ENCODE peak calls at places on chromosomes 4 and X, in four cellular contexts. G is heart right ventricle, E is PC-9, N is epithelial cell of proximal tubule. U is an unnamed sample.

GRCh38 chr4:141563721-141564120 is 72.7 kb upstream of the IL15 start:
- DNase-seq in G (no peak), E (no peak), N (no peak), U (no peak)

GRCh38 chr4:35364321-35364870 is 879.9 kb downstream of the ARAP2 start:
- DNase-seq in G (no peak), E (no peak), N (no peak), U (no peak)

GRCh38 chr4:109701566-109702399 is 1.5 kb downstream of the CASP6 start:
- DNase-seq in G (no peak), E (no peak), N (no peak), U (no peak)

GRCh38 chrX:140933874-140934655 is 68.3 kb upstream of the SPANXB1 start:
- DNase-seq in G (no peak), E (no peak), N (no peak), U (no peak)

GRCh38 chrX:138037548-138037947 is 471.6 kb downstream of the ZIC3 start:
- DNase-seq in G (no peak), E (no peak), N (no peak), U (no peak)

GRCh38 chr4:157057187-157057586 is 18.8 kb upstream of the GLRB start:
- DNase-seq in G (no peak), E (no peak), N (no peak), U (no peak)

GRCh38 chrX:118271770-118272169 is 74.1 kb upstream of the WDR44 start:
- DNase-seq in G (no peak), E (no peak), N (no peak), U (no peak)

GRCh38 chrX:153763298-153763932 is 634 bp upstream of the PLXNB3 start:
- DNase-seq in G (peak; percentile 2), E (no peak), N (no peak), U (peak; percentile 74)

GRCh38 chr4:35548921-35549320 is 695.4 kb downstream of the ARAP2 start:
- DNase-seq in G (no peak), E (no peak), N (no peak), U (no peak)

GRCh38 chr4:75630174-75630931 is at the start of gene CDKL2:
- DNase-seq in G (peak; percentile 81), E (peak; percentile 83), N (no peak), U (peak; percentile 95)

GRCh38 chr4:44760142-44760898 is 34.0 kb upstream of the GNPDA2 start:
- DNase-seq in G (no peak), E (no peak), N (no peak), U (no peak)

GRCh38 chrX:39214380-39215126 is 413.3 kb downstream of the MID1IP1 start:
- DNase-seq in G (no peak), E (no peak), N (no peak), U (no peak)

GRCh38 chr4:138972956-138973819 is 42.4 kb upstream of the NOCT start:
- DNase-seq in G (no peak), E (no peak), N (no peak), U (no peak)

GRCh38 chr4:65668201-65669007 is 1.9 kb downstream of the EPHA5 start:
- DNase-seq in G (no peak), E (no peak), N (no peak), U (peak; percentile 62)

GRCh38 chr4:185256444-185256843 is 47.0 kb downstream of the SNX25 start:
- DNase-seq in G (no peak), E (peak; percentile 39), N (no peak), U (no peak)

GRCh38 chr4:40702137-40702799 is 47.5 kb upstream of the NSUN7 start:
- DNase-seq in G (no peak), E (no peak), N (no peak), U (no peak)

GRCh38 chr4:40699648-40700047 is 50.1 kb upstream of the NSUN7 start:
- DNase-seq in G (no peak), E (no peak), N (no peak), U (no peak)

GRCh38 chr4:40698733-40699132 is 51.0 kb upstream of the NSUN7 start:
- DNase-seq in G (no peak), E (no peak), N (no peak), U (no peak)

GRCh38 chr4:40702800-40703151 is 47.0 kb upstream of the NSUN7 start:
- DNase-seq in G (no peak), E (peak; percentile 51), N (no peak), U (no peak)

GRCh38 chr4:40704073-40704472 is 45.7 kb upstream of the NSUN7 start:
- DNase-seq in G (no peak), E (no peak), N (no peak), U (no peak)
- H3K4me3 ChIP-seq in G (no peak overlapping the region), E (no peak overlapping the region), N (no peak overlapping the region), U (no peak overlapping the region)

DNA sequence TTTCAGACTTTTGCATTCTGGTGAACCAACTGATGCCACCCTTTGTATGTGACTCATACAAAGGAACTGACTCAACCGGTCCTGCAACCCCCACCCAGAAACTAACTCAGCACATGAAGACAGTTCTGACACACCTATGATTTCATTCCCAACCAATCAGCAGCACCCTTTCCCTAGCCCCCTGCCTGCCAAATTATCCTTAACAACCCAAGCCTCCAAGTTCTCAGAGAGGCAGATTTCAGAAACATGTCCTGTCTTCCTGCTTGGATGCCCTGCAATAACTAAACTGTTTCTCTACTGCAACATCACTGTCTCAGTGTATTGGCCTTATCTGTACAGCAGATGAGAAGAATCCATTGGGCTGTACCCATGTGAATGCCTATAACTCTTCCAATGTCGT is 284.7 kb downstream of the CAMK2D start:
- DNase-seq in G (no peak), E (peak; percentile 27), N (no peak), U (no peak)
- H3K4me3 ChIP-seq in G (no peak overlapping the region), E (no peak overlapping the region), N (no peak overlapping the region), U (no peak overlapping the region)

GRCh38 chrX:41095174-41095573 is 9.9 kb downstream of the USP9X start:
- DNase-seq in G (no peak), E (no peak), N (no peak), U (no peak)
- H3K4me3 ChIP-seq in G (no peak overlapping the region), E (no peak overlapping the region), N (no peak overlapping the region), U (no peak overlapping the region)

DNA sequence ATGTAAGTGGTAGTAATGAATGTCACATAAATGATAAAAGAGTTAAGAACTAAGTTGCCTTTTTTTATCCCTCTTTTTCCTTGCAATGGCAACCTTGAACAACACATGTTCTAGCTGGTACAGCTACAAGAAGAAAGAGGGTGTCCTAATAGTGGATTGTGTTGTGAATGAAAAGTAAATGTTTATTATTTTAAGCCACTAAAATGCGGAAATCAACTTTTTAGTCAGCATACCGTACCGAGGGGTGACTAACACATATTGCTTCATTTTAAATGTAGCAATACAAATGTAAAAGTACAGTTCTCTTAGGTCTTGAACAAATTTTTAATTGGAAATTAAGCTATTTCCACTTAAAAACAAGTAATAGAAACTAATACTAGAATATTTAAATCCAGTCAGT is 17.7 kb upstream of the AP1AR start:
- DNase-seq in G (no peak), E (no peak), N (no peak), U (no peak)
- H3K4me3 ChIP-seq in G (no peak overlapping the region), E (no peak overlapping the region), N (no peak overlapping the region), U (no peak overlapping the region)

GRCh38 chr4:105624530-105624929 is 72.1 kb downstream of the ARHGEF38 start:
- DNase-seq in G (no peak), E (peak; percentile 31), N (no peak), U (no peak)
- H3K4me3 ChIP-seq in G (no peak overlapping the region), E (no peak overlapping the region), N (no peak overlapping the region), U (no peak overlapping the region)

GRCh38 chrX:34557733-34558132 is 99.4 kb downstream of the TMEM47 start:
- DNase-seq in G (no peak), E (no peak), N (no peak), U (no peak)
- H3K4me3 ChIP-seq in G (no peak overlapping the region), E (no peak overlapping the region), N (no peak overlapping the region), U (no peak overlapping the region)

DNA sequence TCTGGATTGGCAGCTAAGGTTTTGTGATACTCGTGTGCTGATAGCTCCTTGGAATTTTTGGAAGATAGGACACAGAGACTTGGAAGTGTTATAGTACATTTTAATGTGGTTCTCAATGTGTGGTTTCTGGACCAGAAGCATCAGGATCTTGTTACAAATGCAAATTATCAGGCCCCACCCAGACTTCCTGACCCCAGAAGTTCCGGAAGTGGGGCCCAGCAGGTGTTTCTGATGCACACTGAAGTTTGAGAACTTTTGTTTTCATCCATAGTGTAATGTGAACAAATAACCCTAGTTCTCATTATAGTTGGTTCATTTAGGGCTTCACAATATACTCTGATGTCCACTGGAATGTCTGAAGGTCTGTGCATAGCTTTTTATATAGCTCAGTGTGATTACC is 49.6 kb downstream of the LAMP2 start:
- DNase-seq in G (no peak), E (no peak), N (no peak), U (peak; percentile 77)
- H3K4me3 ChIP-seq in G (no peak overlapping the region), E (no peak overlapping the region), N (no peak overlapping the region), U (no peak overlapping the region)

GRCh38 chrX:131288738-131289511 is at the start of gene IGSF1:
- DNase-seq in G (peak; percentile 19), E (no peak), N (peak; percentile 6), U (no peak)
- H3K4me3 ChIP-seq in G (peak within 1 kb of the TSS; percentile 41), E (no peak within 1 kb of the TSS), N (peak within 1 kb of the TSS; percentile 54), U (peak within 1 kb of the TSS; percentile 22)

GRCh38 chr4:1376391-1376840 is 29.4 kb downstream of the UVSSA start:
- DNase-seq in G (peak; percentile 9), E (no peak), N (no peak), U (peak; percentile 69)
- H3K4me3 ChIP-seq in G (no peak overlapping the region), E (no peak overlapping the region), N (no peak overlapping the region), U (no peak overlapping the region)

GRCh38 chrX:47637546-47638195 is 7.9 kb upstream of the CFP start:
- DNase-seq in G (peak; percentile 32), E (no peak), N (no peak), U (peak; percentile 86)
- H3K4me3 ChIP-seq in G (peak overlapping the region; percentile 37), E (no peak overlapping the region), N (no peak overlapping the region), U (peak overlapping the region; percentile 25)